ENCODE peak calls at places on chromosomes 13 and 19, in ten cellular contexts. N, C, F, S, Q, U, B, D, H and M are unnamed samples.

GRCh38 chr19:11499327-11499726 is 6.3 kb downstream of the ZNF653 start:
- DNase-seq in N (no peak), C (no peak), F (no peak), S (no peak), Q (no peak), U (no peak), B (no peak), D (no peak), H (no peak), M (no peak)

GRCh38 chr19:3389876-3390361 is 23.5 kb downstream of the NFIC start:
- DNase-seq in N (peak), C (no peak), F (no peak), S (peak), Q (peak), U (no peak), B (no peak), D (no peak), H (peak), M (no peak)

GRCh38 chr13:52033039-52033438 is 8.5 kb downstream of the UTP14C start:
- DNase-seq in N (no peak), C (no peak), F (no peak), S (no peak), Q (no peak), U (no peak), B (no peak), D (no peak), H (no peak), M (no peak)

GRCh38 chr19:16702123-16702522 is 17.5 kb upstream of the NWD1 start:
- DNase-seq in N (no peak), C (no peak), F (no peak), S (peak), Q (peak), U (no peak), B (no peak), D (peak), H (no peak), M (peak)

GRCh38 chr13:77034883-77035282 is 7.9 kb upstream of the FBXL3 start:
- DNase-seq in N (no peak), C (no peak), F (no peak), S (peak), Q (peak), U (no peak), B (no peak), D (no peak), H (no peak), M (peak)

GRCh38 chr19:52428937-52429336 is at the start of gene ZNF534:
- DNase-seq in N (no peak), C (no peak), F (no peak), S (no peak), Q (no peak), U (no peak), B (no peak), D (no peak), H (no peak), M (no peak)

GRCh38 chr19:49272204-49272603 is 52.8 kb downstream of the SLC6A16 start:
- DNase-seq in N (no peak), C (no peak), F (no peak), S (peak), Q (peak), U (no peak), B (no peak), D (peak), H (no peak), M (peak)

GRCh38 chr13:41222259-41222852 is 28.0 kb upstream of the KBTBD7 start:
- DNase-seq in N (peak), C (peak), F (peak), S (peak), Q (peak), U (peak), B (peak), D (peak), H (peak), M (peak)

GRCh38 chr19:46659151-46660007 is 1.6 kb downstream of the DACT3 start:
- DNase-seq in N (peak), C (peak), F (no peak), S (no peak), Q (peak), U (no peak), B (no peak), D (no peak), H (no peak), M (no peak)

GRCh38 chr13:33034061-33034460 is 17.8 kb downstream of the KL start:
- DNase-seq in N (no peak), C (no peak), F (no peak), S (no peak), Q (no peak), U (no peak), B (no peak), D (no peak), H (no peak), M (no peak)

GRCh38 chr19:1172353-1173159 is 1.5 kb downstream of the SBNO2 start:
- DNase-seq in N (no peak), C (no peak), F (no peak), S (peak), Q (peak), U (no peak), B (no peak), D (peak), H (no peak), M (no peak)

GRCh38 chr13:49110122-49110831 is 109.9 kb upstream of the MLNR start:
- DNase-seq in N (peak), C (peak), F (peak), S (peak), Q (peak), U (peak), B (peak), D (peak), H (peak), M (peak)

GRCh38 chr19:621819-622218 is 11.5 kb downstream of the POLRMT start:
- DNase-seq in N (no peak), C (no peak), F (no peak), S (no peak), Q (no peak), U (no peak), B (no peak), D (no peak), H (no peak), M (no peak)

GRCh38 chr13:29758591-29759114 is 91.8 kb downstream of the UBL3 start:
- DNase-seq in N (no peak), C (peak), F (no peak), S (peak), Q (peak), U (peak), B (no peak), D (no peak), H (no peak), M (no peak)